ENCODE peak calls at places on chromosomes 13 and 19, in six cellular contexts. Y is fibroblast of pulmonary artery, F is endothelial cell, R is mucosa of descending colon, P is kidney epithelial cell, E is NB4. Z is an unnamed sample.

GRCh38 chr19:2532252-2533071 is 56.5 kb downstream of the GADD45B start:
- DNase-seq in R (no peak), P (no peak), F (no peak), Y (peak), E (no peak), Z (peak)

GRCh38 chr19:47637550-47637949 is 28.6 kb downstream of the BICRA start:
- DNase-seq in F (no peak), R (no peak), Y (peak), E (peak), P (no peak), Z (peak)

GRCh38 chr19:47438793-47439220 is 19.5 kb upstream of the MEIS3 start:
- DNase-seq in F (no peak), Y (no peak), R (peak), E (peak), P (no peak), Z (no peak)

GRCh38 chr13:45595968-45596367 is 19.6 kb downstream of the ERICH6B start:
- DNase-seq in P (no peak), Y (peak), R (no peak), E (peak), F (no peak), Z (peak)

GRCh38 chr13:105569816-105570215 is 965.6 kb downstream of the EFNB2 start:
- DNase-seq in F (no peak), R (no peak), E (no peak), Y (no peak), P (no peak), Z (no peak)

GRCh38 chr13:60448907-60449510 is 52.0 kb downstream of the TDRD3 start:
- DNase-seq in E (peak), P (peak), R (peak), F (peak), Y (peak), Z (peak)

GRCh38 chr19:52369463-52370340 is at the start of gene ZNF880:
- DNase-seq in F (peak), E (no peak), R (peak), Y (peak), P (peak), Z (peak)

GRCh38 chr19:17302391-17303166 is 646 bp downstream of the ABHD8 start:
- DNase-seq in P (no peak), F (no peak), E (peak), R (no peak), Y (no peak), Z (no peak)

GRCh38 chr19:48907671-48908070 is 7.6 kb downstream of the NUCB1 start:
- DNase-seq in E (no peak), F (no peak), Y (no peak), R (peak), P (no peak), Z (no peak)

GRCh38 chr19:8412783-8413592 is at the start of gene MARCHF2:
- DNase-seq in R (peak), Y (peak), F (peak), E (peak), P (peak), Z (peak)

GRCh38 chr13:112616586-112617381 is 28.8 kb upstream of the TUBGCP3 start:
- DNase-seq in F (peak), E (peak), P (no peak), Y (peak), R (peak), Z (peak)

GRCh38 chr13:50693755-50694154 is 149.7 kb downstream of the DLEU7 start:
- DNase-seq in F (no peak), Y (peak), R (no peak), E (no peak), P (no peak), Z (peak)